ENCODE peak calls at places on chromosome 18, in five cellular contexts. R is nucleus accumbens, Q is left lung, H is transverse colon, J is EL. I is an unnamed sample.

GRCh38 chr18:7021994-7022840 is 95.4 kb downstream of the LAMA1 start:
- DNase-seq in R (no peak), Q (no peak), H (peak; percentile 66), J (peak; percentile 44), I (no peak)

GRCh38 chr18:28469946-28470345 is 293.0 kb upstream of the CDH2 start:
- DNase-seq in R (no peak), Q (no peak), H (no peak), J (peak; percentile 1), I (no peak)

GRCh38 chr18:49899647-49900330 is 86.5 kb upstream of the ACAA2 start:
- DNase-seq in R (no peak), Q (no peak), H (no peak), J (no peak), I (no peak)

GRCh38 chr18:908631-909621 is 4.3 kb downstream of the ADCYAP1 start:
- DNase-seq in R (no peak), Q (peak; percentile 60), H (no peak), J (no peak), I (no peak)

GRCh38 chr18:43620936-43621335 is 343.6 kb upstream of the SYT4 start:
- DNase-seq in R (no peak), Q (no peak), H (no peak), J (peak; percentile 29), I (no peak)

GRCh38 chr18:63158676-63159291 is 160.8 kb downstream of the BCL2 start:
- DNase-seq in R (no peak), Q (no peak), H (no peak), J (no peak), I (no peak)

GRCh38 chr18:76405761-76406356 is 89.2 kb downstream of the ZNF516 start:
- DNase-seq in R (no peak), Q (peak; percentile 86), H (peak; percentile 52), J (peak; percentile 42), I (peak; percentile 83)

GRCh38 chr18:41938445-41938844 is 16.6 kb upstream of the PIK3C3 start:
- DNase-seq in R (no peak), Q (no peak), H (no peak), J (peak; percentile 94), I (no peak)

GRCh38 chr18:56038258-56039030 is 450.5 kb upstream of the TCF4 start:
- DNase-seq in R (no peak), Q (no peak), H (no peak), J (no peak), I (no peak)

GRCh38 chr18:37567994-37568359 is 2.4 kb upstream of the CELF4 start:
- DNase-seq in R (no peak), Q (no peak), H (no peak), J (no peak), I (no peak)

GRCh38 chr18:32424696-32425095 is 46.0 kb downstream of the GAREM1 start:
- DNase-seq in R (no peak), Q (no peak), H (no peak), J (no peak), I (no peak)

GRCh38 chr18:8701546-8702118 is 3.7 kb upstream of the MTCL1 start:
- DNase-seq in R (no peak), Q (no peak), H (no peak), J (peak; percentile 91), I (no peak)

GRCh38 chr18:49563701-49564100 is 1.8 kb downstream of the LIPG start:
- DNase-seq in R (no peak), Q (no peak), H (no peak), J (no peak), I (no peak)

GRCh38 chr18:2497797-2498196 is 73.5 kb downstream of the METTL4 start:
- DNase-seq in R (no peak), Q (no peak), H (no peak), J (no peak), I (no peak)

GRCh38 chr18:5895300-5895885 is at the start of gene TMEM200C:
- DNase-seq in R (no peak), Q (peak; percentile 64), H (no peak), J (no peak), I (peak; percentile 57)

GRCh38 chr18:48671561-48671945 is 132.7 kb downstream of the CTIF start:
- DNase-seq in R (no peak), Q (no peak), H (no peak), J (no peak), I (no peak)

GRCh38 chr18:70450658-70451253 is 161.9 kb downstream of the SOCS6 start:
- DNase-seq in R (no peak), Q (no peak), H (no peak), J (peak; percentile 29), I (no peak)

GRCh38 chr18:43596106-43596712 is 318.9 kb upstream of the SYT4 start:
- DNase-seq in R (no peak), Q (no peak), H (no peak), J (peak; percentile 18), I (no peak)

GRCh38 chr18:21069468-21069867 is 42.1 kb downstream of the ROCK1 start:
- DNase-seq in R (no peak), Q (no peak), H (no peak), J (no peak), I (no peak)

GRCh38 chr18:79771446-79772107 is 26.2 kb upstream of the KCNG2 start:
- DNase-seq in R (no peak), Q (no peak), H (peak; percentile 7), J (no peak), I (no peak)

GRCh38 chr18:59032308-59032707 is 107.4 kb upstream of the SEC11C start:
- DNase-seq in R (no peak), Q (no peak), H (no peak), J (no peak), I (no peak)

GRCh38 chr18:79933765-79934164 is 17.7 kb downstream of the SLC66A2 start:
- DNase-seq in R (no peak), Q (no peak), H (peak; percentile 71), J (peak; percentile 80), I (peak; percentile 15)

GRCh38 chr18:59057969-59058368 is 81.7 kb upstream of the SEC11C start:
- DNase-seq in R (no peak), Q (no peak), H (no peak), J (no peak), I (no peak)

GRCh38 chr18:63553117-63553516 is 10.9 kb downstream of the SERPINB12 start:
- DNase-seq in R (no peak), Q (no peak), H (no peak), J (peak; percentile 83), I (peak; percentile 38)

GRCh38 chr18:44051088-44051487 is 629.6 kb upstream of the SETBP1 start:
- DNase-seq in R (no peak), Q (no peak), H (no peak), J (no peak), I (no peak)

GRCh38 chr18:3184275-3184963 is 35.3 kb downstream of the MYOM1 start:
- DNase-seq in R (no peak), Q (no peak), H (no peak), J (no peak), I (no peak)

GRCh38 chr18:72868666-72869661 is 1.2 kb upstream of the NETO1 start:
- DNase-seq in R (no peak), Q (peak; percentile 79), H (no peak), J (no peak), I (no peak)

GRCh38 chr18:76314496-76314895 is 180.5 kb downstream of the ZNF516 start:
- DNase-seq in R (no peak), Q (no peak), H (no peak), J (no peak), I (no peak)

GRCh38 chr18:10052871-10053270 is 139.1 kb downstream of the VAPA start:
- DNase-seq in R (no peak), Q (no peak), H (no peak), J (no peak), I (no peak)

GRCh38 chr18:12552884-12553242 is 105.0 kb downstream of the SPIRE1 start:
- DNase-seq in R (no peak), Q (no peak), H (no peak), J (no peak), I (no peak)

I was measured in testis.